ENCODE peak calls at places on chromosomes 4 and X, in seven cellular contexts. X is NCI-H2081; V is left lung; U is effector CD4-positive, alpha-beta T cell; G is endothelial cell; P is heart left ventricle; R is activated gamma-delta T cell treated with Interleukin-2 at 50 U/mL for 16 hours. N is an unnamed sample.

GRCh38 chr4:130486841-130487240 is 1390.9 kb downstream of the C4orf33 start:
- DNase-seq in G (no peak), V (no peak), R (no peak), P (no peak), U (no peak), X (no peak), N (no peak)

GRCh38 chr4:65535128-65535527 is 135.2 kb downstream of the EPHA5 start:
- DNase-seq in G (no peak), P (no peak), X (no peak), U (no peak), V (no peak), R (no peak), N (no peak)

GRCh38 chrX:20393944-20394343 is 127.2 kb upstream of the RPS6KA3 start:
- DNase-seq in X (no peak), R (no peak), P (no peak), U (no peak), V (no peak), G (no peak), N (no peak)

GRCh38 chrX:115367956-115368355 is 78.4 kb downstream of the LUZP4 start:
- DNase-seq in V (no peak), P (no peak), G (no peak), X (no peak), R (no peak), U (no peak), N (no peak)

GRCh38 chr4:52107336-52107735 is 56.2 kb downstream of the SPATA18 start:
- DNase-seq in P (no peak), R (no peak), U (no peak), X (no peak), G (no peak), V (no peak), N (no peak)

GRCh38 chr4:72312032-72312650 is 256.9 kb downstream of the ADAMTS3 start:
- DNase-seq in X (peak), G (no peak), P (peak), R (no peak), U (no peak), V (no peak), N (no peak)

GRCh38 chr4:142558851-142559250 is 287.2 kb downstream of the INPP4B start:
- DNase-seq in G (no peak), X (no peak), R (no peak), U (no peak), V (no peak), P (no peak), N (no peak)

GRCh38 chr4:173485164-173485563 is 44.9 kb downstream of the HAND2 start:
- DNase-seq in P (no peak), G (no peak), V (no peak), U (no peak), R (no peak), X (no peak), N (no peak)

GRCh38 chr4:185567828-185568442 is 32.6 kb upstream of the PDLIM3 start:
- DNase-seq in X (no peak), U (no peak), G (no peak), V (no peak), R (no peak), P (peak), N (no peak)

GRCh38 chrX:19865567-19866363 is 21.6 kb downstream of the SH3KBP1 start:
- DNase-seq in R (no peak), V (no peak), U (no peak), X (no peak), P (no peak), G (no peak), N (no peak)

GRCh38 chr4:27267435-27268355 is 407.1 kb downstream of the STIM2 start:
- DNase-seq in X (no peak), U (no peak), R (no peak), G (no peak), V (no peak), P (no peak), N (no peak)

GRCh38 chr4:159434496-159435241 is 331.8 kb downstream of the RAPGEF2 start:
- DNase-seq in P (no peak), U (no peak), G (no peak), V (no peak), R (no peak), X (no peak), N (no peak)

GRCh38 chr4:182628000-182628399 is 289.2 kb downstream of the DCTD start:
- DNase-seq in X (no peak), U (no peak), P (no peak), R (no peak), V (no peak), G (no peak), N (no peak)

GRCh38 chr4:80011636-80012236 is 61.3 kb downstream of the ANTXR2 start:
- DNase-seq in U (no peak), V (no peak), X (no peak), G (no peak), P (no peak), R (no peak), N (no peak)

GRCh38 chr4:141352328-141352727 is 131.6 kb downstream of the ZNF330 start:
- DNase-seq in P (no peak), G (no peak), X (no peak), U (no peak), V (no peak), R (no peak), N (no peak)

GRCh38 chr4:3190549-3190948 is 58.4 kb upstream of the MSANTD1 start:
- DNase-seq in X (no peak), V (no peak), P (no peak), G (no peak), R (no peak), U (no peak), N (no peak)

GRCh38 chr4:119337010-119337409 is 15.1 kb upstream of the FABP2 start:
- DNase-seq in R (no peak), V (no peak), G (no peak), X (no peak), P (no peak), U (no peak), N (no peak)

GRCh38 chr4:74548561-74548960 is 103.6 kb downstream of the AREG start:
- DNase-seq in U (no peak), X (no peak), P (no peak), V (no peak), G (no peak), R (no peak), N (no peak)

GRCh38 chrX:96591418-96591817 is 93.2 kb upstream of the DIAPH2 start:
- DNase-seq in X (no peak), G (no peak), V (no peak), P (peak), U (no peak), R (no peak), N (no peak)

GRCh38 chr4:79869597-79870336 is 203.3 kb downstream of the ANTXR2 start:
- DNase-seq in R (no peak), G (no peak), X (no peak), U (no peak), V (no peak), P (no peak), N (no peak)

GRCh38 chr4:61678297-61678696 is 478.2 kb downstream of the ADGRL3 start:
- DNase-seq in X (no peak), P (no peak), R (no peak), U (no peak), V (no peak), G (no peak), N (no peak)

GRCh38 chr4:128347930-128348660 is 60.5 kb upstream of the PGRMC2 start:
- DNase-seq in V (no peak), P (no peak), G (no peak), R (no peak), U (no peak), X (no peak), N (no peak)

GRCh38 chr4:54228064-54228527 is 997 bp upstream of the PDGFRA start:
- DNase-seq in G (peak), R (no peak), U (no peak), V (peak), P (peak), X (peak), N (no peak)

N was measured in naive thymus-derived CD4-positive, alpha-beta T cell.